ENCODE peak calls at places on chromosomes 5 and 9, in eight cellular contexts. I, M, K, V, J, S, N and W are unnamed samples.

GRCh38 chr9:137369111-137369787 is 53.7 kb downstream of the EXD3 start:
- DNase-seq in I (no peak), M (no peak), K (no peak), V (no peak), J (no peak), S (no peak), N (no peak), W (no peak)

GRCh38 chr5:7392401-7393024 is 3.4 kb upstream of the ADCY2 start:
- DNase-seq in I (peak; percentile 40), M (no peak), K (peak; percentile 30), V (no peak), J (no peak), S (no peak), N (peak; percentile 46), W (no peak)

GRCh38 chr5:142976861-142977260 is 206.7 kb downstream of the ARHGAP26 start:
- DNase-seq in I (no peak), M (no peak), K (no peak), V (peak; percentile 29), J (no peak), S (no peak), N (no peak), W (no peak)

GRCh38 chr5:112776301-112776856 is 38.7 kb downstream of the APC start:
- DNase-seq in I (no peak), M (no peak), K (no peak), V (peak; percentile 96), J (no peak), S (peak; percentile 90), N (no peak), W (peak; percentile 71)

GRCh38 chr5:38783011-38783551 is 62.7 kb upstream of the OSMR start:
- DNase-seq in I (no peak), M (no peak), K (no peak), V (peak; percentile 95), J (no peak), S (peak; percentile 96), N (peak; percentile 45), W (peak; percentile 90)

GRCh38 chr5:33832414-33832813 is 59.4 kb downstream of the ADAMTS12 start:
- DNase-seq in I (no peak), M (no peak), K (no peak), V (no peak), J (no peak), S (no peak), N (no peak), W (no peak)

GRCh38 chr5:128154943-128155342 is 71.4 kb downstream of the SLC12A2 start:
- DNase-seq in I (no peak), M (no peak), K (peak; percentile 32), V (peak; percentile 5), J (no peak), S (peak; percentile 65), N (no peak), W (no peak)

GRCh38 chr5:16082982-16083381 is 96.6 kb downstream of the MARCHF11 start:
- DNase-seq in I (no peak), M (no peak), K (no peak), V (no peak), J (no peak), S (no peak), N (no peak), W (no peak)